ENCODE peak calls at places on chromosomes 4 and X, in five cellular contexts. J, L, F, V and E are unnamed samples.

GRCh38 chr4:91113130-91113706 is 986.0 kb downstream of the CCSER1 start:
- DNase-seq in J (no peak), L (peak), F (peak), V (peak), E (no peak)

GRCh38 chr4:23856630-23857029 is 33.2 kb downstream of the PPARGC1A start:
- DNase-seq in J (no peak), L (no peak), F (no peak), V (no peak), E (no peak)

GRCh38 chrX:5979338-5979737 is 249.3 kb downstream of the NLGN4X start:
- DNase-seq in J (no peak), L (no peak), F (no peak), V (no peak), E (no peak)

GRCh38 chrX:12210196-12210815 is 72.0 kb downstream of the FRMPD4 start:
- DNase-seq in J (no peak), L (peak), F (peak), V (peak), E (no peak)

GRCh38 chr4:70704333-70705145 is 16.2 kb downstream of the UTP3 start:
- DNase-seq in J (peak), L (peak), F (peak), V (peak), E (peak)

GRCh38 chrX:140817943-140818342 is 108.4 kb downstream of the LINC00632 start:
- DNase-seq in J (no peak), L (peak), F (peak), V (peak), E (no peak)

GRCh38 chrX:71996826-71997225 is 86.2 kb downstream of the NHSL2 start:
- DNase-seq in J (no peak), L (no peak), F (peak), V (no peak), E (no peak)

GRCh38 chrX:72498782-72499181 is 73.9 kb downstream of the HDAC8 start:
- DNase-seq in J (no peak), L (no peak), F (peak), V (no peak), E (no peak)

GRCh38 chrX:1354036-1355019 is 17.7 kb downstream of the IL3RA start:
- DNase-seq in J (no peak), L (no peak), F (no peak), V (no peak), E (no peak)

GRCh38 chr4:4417886-4418285 is 31.0 kb downstream of the NSG1 start:
- DNase-seq in J (no peak), L (no peak), F (no peak), V (no peak), E (no peak)

GRCh38 chr4:48133668-48134444 is at the start of gene TXK:
- DNase-seq in J (no peak), L (no peak), F (peak), V (peak), E (no peak)

GRCh38 chr4:179399054-179399782 is 1957.0 kb upstream of the AGA start:
- DNase-seq in J (no peak), L (no peak), F (no peak), V (no peak), E (no peak)

GRCh38 chr4:20764353-20764752 is 64.1 kb downstream of the PACRGL start:
- DNase-seq in J (no peak), L (peak), F (peak), V (peak), E (no peak)

GRCh38 chr4:149825336-149825735 is 9.7 kb upstream of the IQCM start:
- DNase-seq in J (no peak), L (no peak), F (no peak), V (no peak), E (no peak)

GRCh38 chrX:77597090-77597489 is 149.9 kb downstream of the FGF16 start:
- DNase-seq in J (no peak), L (no peak), F (peak), V (peak), E (no peak)

GRCh38 chr4:9989918-9990635 is 31.2 kb downstream of the SLC2A9 start:
- DNase-seq in J (no peak), L (no peak), F (no peak), V (no peak), E (no peak)

GRCh38 chr4:4333265-4333706 is 43.2 kb downstream of the ZBTB49 start:
- DNase-seq in J (no peak), L (peak), F (peak), V (peak), E (no peak)

GRCh38 chrX:46260502-46260901 is 284.7 kb downstream of the ZNF674 start:
- DNase-seq in J (no peak), L (no peak), F (peak), V (no peak), E (no peak)

GRCh38 chrX:129612396-129612795 is 42.4 kb downstream of the APLN start:
- DNase-seq in J (no peak), L (no peak), F (peak), V (no peak), E (no peak)

GRCh38 chr4:2424581-2424980 is 5.8 kb downstream of the CFAP99 start:
- DNase-seq in J (no peak), L (peak), F (no peak), V (peak), E (no peak)

GRCh38 chrX:28058906-28059305 is 77.7 kb upstream of the DCAF8L1 start:
- DNase-seq in J (no peak), L (peak), F (no peak), V (peak), E (no peak)

GRCh38 chr4:139027771-139028170 is 12.2 kb downstream of the NOCT start:
- DNase-seq in J (no peak), L (no peak), F (no peak), V (peak), E (no peak)

GRCh38 chr4:156999175-156999517 is 27.5 kb upstream of the PDGFC start:
- DNase-seq in J (no peak), L (peak), F (peak), V (peak), E (no peak)

GRCh38 chrX:10326578-10326977 is 169.8 kb downstream of the CLCN4 start:
- DNase-seq in J (no peak), L (peak), F (peak), V (peak), E (no peak)

GRCh38 chr4:171002246-171002645 is 811.0 kb upstream of the GALNTL6 start:
- DNase-seq in J (no peak), L (no peak), F (no peak), V (no peak), E (no peak)

GRCh38 chrX:15645266-15645665 is 19.3 kb downstream of the CLTRN start:
- DNase-seq in J (no peak), L (no peak), F (no peak), V (no peak), E (no peak)